ENCODE peak calls at places on chromosomes 1 and 21, in six cellular contexts. N is neuronal stem cell, H is H9, I is H1, J is trophoblast cell, D is mesenchymal stem cell. Y is an unnamed sample.

GRCh38 chr1:46224966-46225365 is 21.8 kb downstream of the LURAP1 start:
- DNase-seq in N (no peak), H (no peak), I (no peak), J (no peak), D (no peak), Y (no peak)

GRCh38 chr1:156582388-156583022 is 3.0 kb downstream of the TTC24 start:
- DNase-seq in N (no peak), H (peak; percentile 38), I (no peak), J (no peak), D (no peak), Y (no peak)

GRCh38 chr1:97070366-97070765 is 348.8 kb downstream of the PTBP2 start:
- DNase-seq in N (no peak), H (no peak), I (no peak), J (no peak), D (peak; percentile 13), Y (peak; percentile 75)

GRCh38 chr1:230359992-230360391 is 66.1 kb downstream of the PGBD5 start:
- DNase-seq in N (no peak), H (no peak), I (no peak), J (peak; percentile 94), D (peak; percentile 24), Y (peak; percentile 80)

GRCh38 chr1:217881131-217881543 is 250.0 kb downstream of the SPATA17 start:
- DNase-seq in N (no peak), H (no peak), I (no peak), J (no peak), D (peak; percentile 50), Y (no peak)

GRCh38 chr1:172826096-172826741 is 167.3 kb downstream of the FASLG start:
- DNase-seq in N (no peak), H (no peak), I (no peak), J (peak; percentile 35), D (peak; percentile 96), Y (peak; percentile 95)

GRCh38 chr1:219090618-219091017 is 83.1 kb upstream of the LYPLAL1 start:
- DNase-seq in N (no peak), H (no peak), I (no peak), J (no peak), D (no peak), Y (no peak)

GRCh38 chr1:247407180-247407616 is 8.8 kb upstream of the NLRP3 start:
- DNase-seq in N (no peak), H (no peak), I (no peak), J (peak; percentile 28), D (no peak), Y (no peak)

GRCh38 chr1:179143332-179143731 is 61.5 kb downstream of the TOR3A start:
- DNase-seq in N (no peak), H (no peak), I (no peak), J (peak; percentile 21), D (peak; percentile 96), Y (peak; percentile 96)

GRCh38 chr1:33363470-33363861 is 42.6 kb upstream of the A3GALT2 start:
- DNase-seq in N (peak; percentile 72), H (no peak), I (no peak), J (no peak), D (no peak), Y (no peak)

GRCh38 chr1:225825606-225826005 is 15.7 kb downstream of the EPHX1 start:
- DNase-seq in N (no peak), H (no peak), I (no peak), J (no peak), D (no peak), Y (no peak)

GRCh38 chr1:240314845-240315746 is 223.4 kb downstream of the FMN2 start:
- DNase-seq in N (no peak), H (no peak), I (no peak), J (no peak), D (no peak), Y (no peak)

GRCh38 chr21:46029201-46029924 is 47.8 kb downstream of the COL6A1 start:
- DNase-seq in N (no peak), H (no peak), I (no peak), J (no peak), D (peak; percentile 69), Y (peak; percentile 82)

GRCh38 chr1:184075040-184076029 is 23.8 kb downstream of the TSEN15 start:
- DNase-seq in N (no peak), H (no peak), I (no peak), J (peak; percentile 44), D (peak; percentile 75), Y (peak; percentile 75)

GRCh38 chr1:94819945-94820746 is at the start of gene SLC44A3:
- DNase-seq in N (peak; percentile 51), H (peak; percentile 75), I (peak; percentile 17), J (peak; percentile 27), D (peak; percentile 69), Y (peak; percentile 24)

GRCh38 chr1:31977361-31978131 is 36.1 kb upstream of the KHDRBS1 start:
- DNase-seq in N (no peak), H (peak; percentile 85), I (peak; percentile 64), J (no peak), D (peak; percentile 66), Y (peak; percentile 47)

GRCh38 chr1:114610546-114611245 is 29.3 kb upstream of the BCAS2 start:
- DNase-seq in N (no peak), H (no peak), I (no peak), J (no peak), D (peak; percentile 27), Y (peak; percentile 58)

GRCh38 chr21:37372127-37372731 is 5.7 kb downstream of the DYRK1A start:
- DNase-seq in N (no peak), H (no peak), I (no peak), J (no peak), D (no peak), Y (no peak)

GRCh38 chr21:37374026-37374425 is 7.5 kb downstream of the DYRK1A start:
- DNase-seq in N (no peak), H (no peak), I (no peak), J (no peak), D (peak; percentile 49), Y (peak; percentile 72)

GRCh38 chr21:37371041-37371397 is 4.4 kb downstream of the DYRK1A start:
- DNase-seq in N (no peak), H (no peak), I (no peak), J (no peak), D (no peak), Y (no peak)

GRCh38 chr21:37375866-37376574 is 9.4 kb downstream of the DYRK1A start:
- DNase-seq in N (no peak), H (no peak), I (no peak), J (no peak), D (no peak), Y (no peak)

DNA sequence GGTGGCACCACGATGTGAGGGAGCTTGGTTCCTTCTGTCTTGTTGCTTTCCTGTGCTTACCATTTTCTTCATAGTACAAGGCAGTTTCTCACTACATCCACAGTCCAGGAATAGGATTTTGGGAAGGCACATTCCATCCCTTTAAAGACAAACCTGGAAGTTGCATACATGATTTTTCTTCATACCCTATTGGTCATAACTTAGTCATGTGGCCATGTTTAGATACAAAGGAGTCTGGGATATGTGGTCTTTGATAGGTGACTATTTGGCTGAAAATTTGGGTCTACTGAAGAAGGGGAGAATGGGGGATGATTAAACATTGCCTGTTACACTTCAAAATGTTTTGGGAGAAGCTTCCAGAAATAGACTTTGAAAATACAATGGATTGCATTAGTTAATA is 7.0 kb downstream of the DYRK1A start:
- DNase-seq in N (no peak), H (no peak), I (no peak), J (no peak), D (no peak), Y (no peak)
- H3K14ac ChIP-seq in N (no peak overlapping the region), H (no peak overlapping the region), I (no peak overlapping the region), J (no peak overlapping the region), D (no peak overlapping the region), Y (peak overlapping the region; percentile 10)

DNA sequence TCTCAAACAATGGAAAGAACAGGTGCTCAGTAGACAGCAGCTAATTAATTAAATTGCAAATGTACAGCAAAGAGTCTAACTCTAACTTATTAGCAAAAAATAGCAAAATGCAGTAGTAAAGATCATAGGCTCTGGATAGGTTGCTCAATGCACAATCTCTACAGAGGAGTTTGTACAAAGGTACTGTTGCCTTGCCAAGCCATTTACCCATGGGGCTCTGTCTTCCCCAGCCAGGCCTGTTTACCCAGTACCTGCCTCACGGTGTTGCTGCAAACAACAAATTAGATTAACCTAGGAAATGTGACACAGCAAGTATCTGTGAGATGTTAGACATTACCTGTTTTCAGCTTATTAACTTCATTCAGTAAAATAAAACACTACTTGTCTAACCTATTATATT is 222.0 kb downstream of the DENND1B start:
- DNase-seq in N (no peak), H (no peak), I (no peak), J (no peak), D (no peak), Y (no peak)
- H4K91ac ChIP-seq in N (no peak overlapping the region), H (no peak overlapping the region), I (no peak overlapping the region), J (no peak overlapping the region), D (no peak overlapping the region), Y (no peak overlapping the region)

GRCh38 chr1:44784094-44785026 is 3.6 kb downstream of the BEST4 start:
- DNase-seq in N (no peak), H (peak; percentile 61), I (no peak), J (no peak), D (no peak), Y (no peak)
- H3K23ac ChIP-seq in N (peak overlapping the region; percentile 71), H (no peak overlapping the region), I (no peak overlapping the region), J (no peak overlapping the region), D (peak overlapping the region; percentile 37), Y (peak overlapping the region; percentile 42)

DNA sequence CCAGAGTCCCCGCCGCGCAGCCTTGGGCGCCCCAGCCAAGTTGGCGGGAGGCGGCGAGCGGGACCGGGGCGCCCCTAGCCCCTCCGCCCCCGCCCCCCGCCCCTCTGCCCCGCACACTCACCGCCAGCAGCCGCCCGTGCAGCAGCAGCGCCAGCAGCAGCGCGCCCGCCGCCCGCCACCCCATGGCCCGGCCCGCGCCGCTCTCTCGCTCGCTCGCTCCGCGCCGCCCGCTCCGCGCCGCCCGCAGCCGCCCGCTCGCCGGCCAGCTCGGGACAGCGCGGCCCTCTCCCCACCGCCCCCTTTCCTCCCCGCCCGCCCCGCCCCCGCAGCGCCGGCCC is at the start of gene HSPG2:
- DNase-seq in N (no peak), H (no peak), I (no peak), J (no peak), D (no peak), Y (no peak)
- H3K14ac ChIP-seq in N (no peak within 1 kb of the TSS), H (peak within 1 kb of the TSS; percentile 37), I (no peak within 1 kb of the TSS), J (peak within 1 kb of the TSS; percentile 90), D (peak within 1 kb of the TSS; percentile 91), Y (peak within 1 kb of the TSS; percentile 99)

Y was measured in IMR-90.